ENCODE peak calls at places on chromosome 2, in ten cellular contexts. One of them, this sample, is unnamed.

GRCh38 chr2:134727385-134727784 is 8.6 kb upstream of the TMEM163 start:
- DNase-seq in choroid plexus epithelial cell: peak
- DNase-seq in stomach: no peak
- DNase-seq in ovary: no peak
- DNase-seq in pancreas: no peak
- DNase-seq in H9: no peak
- DNase-seq in tibial artery: no peak
- DNase-seq in nephron progenitor cell: no peak
- DNase-seq in GM10248: no peak
- DNase-seq in right lobe of liver: no peak
- DNase-seq in this sample: no peak

GRCh38 chr2:218387369-218388194 is 5.5 kb downstream of the SLC11A1 start:
- DNase-seq in choroid plexus epithelial cell: peak
- DNase-seq in stomach: peak
- DNase-seq in ovary: peak
- DNase-seq in pancreas: peak
- DNase-seq in H9: peak
- DNase-seq in tibial artery: no peak
- DNase-seq in nephron progenitor cell: peak
- DNase-seq in GM10248: no peak
- DNase-seq in right lobe of liver: no peak
- DNase-seq in this sample: no peak

GRCh38 chr2:126678278-126679073 is 22.5 kb downstream of the GYPC start:
- DNase-seq in choroid plexus epithelial cell: no peak
- DNase-seq in stomach: no peak
- DNase-seq in ovary: no peak
- DNase-seq in pancreas: no peak
- DNase-seq in H9: no peak
- DNase-seq in tibial artery: no peak
- DNase-seq in nephron progenitor cell: no peak
- DNase-seq in GM10248: no peak
- DNase-seq in right lobe of liver: no peak
- DNase-seq in this sample: no peak

GRCh38 chr2:71250945-71251344 is 24.0 kb upstream of the PAIP2B start:
- DNase-seq in choroid plexus epithelial cell: no peak
- DNase-seq in stomach: no peak
- DNase-seq in ovary: no peak
- DNase-seq in pancreas: no peak
- DNase-seq in H9: peak
- DNase-seq in tibial artery: no peak
- DNase-seq in nephron progenitor cell: no peak
- DNase-seq in GM10248: no peak
- DNase-seq in right lobe of liver: no peak
- DNase-seq in this sample: no peak

GRCh38 chr2:106120432-106120831 is 73.7 kb downstream of the UXS1 start:
- DNase-seq in choroid plexus epithelial cell: no peak
- DNase-seq in stomach: no peak
- DNase-seq in ovary: no peak
- DNase-seq in pancreas: no peak
- DNase-seq in H9: no peak
- DNase-seq in tibial artery: no peak
- DNase-seq in nephron progenitor cell: no peak
- DNase-seq in GM10248: no peak
- DNase-seq in right lobe of liver: no peak
- DNase-seq in this sample: no peak

GRCh38 chr2:120257522-120257921 is 4.9 kb downstream of the RALB start:
- DNase-seq in choroid plexus epithelial cell: no peak
- DNase-seq in stomach: no peak
- DNase-seq in ovary: no peak
- DNase-seq in pancreas: no peak
- DNase-seq in H9: no peak
- DNase-seq in tibial artery: no peak
- DNase-seq in nephron progenitor cell: no peak
- DNase-seq in GM10248: no peak
- DNase-seq in right lobe of liver: no peak
- DNase-seq in this sample: no peak

GRCh38 chr2:227323818-227324217 is 1.2 kb upstream of the MFF start:
- DNase-seq in choroid plexus epithelial cell: no peak
- DNase-seq in stomach: no peak
- DNase-seq in ovary: no peak
- DNase-seq in pancreas: no peak
- DNase-seq in H9: no peak
- DNase-seq in tibial artery: no peak
- DNase-seq in nephron progenitor cell: no peak
- DNase-seq in GM10248: no peak
- DNase-seq in right lobe of liver: no peak
- DNase-seq in this sample: no peak

GRCh38 chr2:48131503-48132293 is 225.4 kb upstream of the FBXO11 start:
- DNase-seq in choroid plexus epithelial cell: peak
- DNase-seq in stomach: no peak
- DNase-seq in ovary: no peak
- DNase-seq in pancreas: no peak
- DNase-seq in H9: no peak
- DNase-seq in tibial artery: no peak
- DNase-seq in nephron progenitor cell: no peak
- DNase-seq in GM10248: no peak
- DNase-seq in right lobe of liver: no peak
- DNase-seq in this sample: peak

GRCh38 chr2:239762742-239763269 is 262.3 kb downstream of the NDUFA10 start:
- DNase-seq in choroid plexus epithelial cell: no peak
- DNase-seq in stomach: no peak
- DNase-seq in ovary: peak
- DNase-seq in pancreas: no peak
- DNase-seq in H9: no peak
- DNase-seq in tibial artery: no peak
- DNase-seq in nephron progenitor cell: no peak
- DNase-seq in GM10248: no peak
- DNase-seq in right lobe of liver: peak
- DNase-seq in this sample: no peak

GRCh38 chr2:239762106-239762505 is 263.0 kb downstream of the NDUFA10 start:
- DNase-seq in choroid plexus epithelial cell: no peak
- DNase-seq in stomach: no peak
- DNase-seq in ovary: peak
- DNase-seq in pancreas: no peak
- DNase-seq in H9: no peak
- DNase-seq in tibial artery: no peak
- DNase-seq in nephron progenitor cell: no peak
- DNase-seq in GM10248: no peak
- DNase-seq in right lobe of liver: peak
- DNase-seq in this sample: no peak

GRCh38 chr2:239765076-239765845 is 259.9 kb downstream of the NDUFA10 start:
- DNase-seq in choroid plexus epithelial cell: no peak
- DNase-seq in stomach: no peak
- DNase-seq in ovary: peak
- DNase-seq in pancreas: no peak
- DNase-seq in H9: no peak
- DNase-seq in tibial artery: no peak
- DNase-seq in nephron progenitor cell: no peak
- DNase-seq in GM10248: no peak
- DNase-seq in right lobe of liver: peak
- DNase-seq in this sample: no peak

GRCh38 chr2:239765911-239766310 is 259.2 kb downstream of the NDUFA10 start:
- DNase-seq in choroid plexus epithelial cell: no peak
- DNase-seq in stomach: no peak
- DNase-seq in ovary: peak
- DNase-seq in pancreas: no peak
- DNase-seq in H9: no peak
- DNase-seq in tibial artery: no peak
- DNase-seq in nephron progenitor cell: no peak
- DNase-seq in GM10248: no peak
- DNase-seq in right lobe of liver: peak
- DNase-seq in this sample: no peak

DNA sequence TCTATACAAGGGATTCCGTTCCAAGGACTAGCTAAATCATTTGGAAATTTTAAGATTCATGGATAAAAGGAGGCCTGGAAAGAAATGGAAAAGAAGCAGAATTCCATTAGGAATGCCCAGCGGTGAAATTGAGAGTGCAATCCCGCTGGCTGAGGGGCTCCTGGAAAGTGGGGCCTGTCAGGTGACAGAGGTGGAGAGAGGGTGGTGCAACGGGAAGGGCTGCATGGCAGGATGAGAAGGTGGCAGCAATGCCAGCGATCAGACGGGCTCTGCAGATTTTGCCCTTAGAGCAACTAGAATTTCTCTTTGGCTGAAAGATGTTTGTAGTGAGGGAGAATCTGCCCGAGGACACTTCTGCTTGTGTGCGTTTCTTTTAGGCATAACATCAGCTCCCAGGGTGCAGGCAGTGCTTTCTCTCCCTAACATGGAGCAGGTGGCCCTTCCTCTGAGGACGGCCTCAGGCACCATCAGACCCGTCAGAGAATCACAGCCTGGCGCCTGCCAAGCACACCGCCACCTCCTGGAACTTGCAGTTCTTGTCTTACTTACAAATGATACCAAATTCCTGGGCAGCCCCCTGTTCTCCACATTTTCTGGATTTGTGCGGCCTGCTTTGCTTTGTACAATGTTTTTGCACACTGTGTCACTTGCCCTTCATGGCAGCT is 261.6 kb downstream of the NDUFA10 start:
- DNase-seq in choroid plexus epithelial cell: no peak
- DNase-seq in stomach: no peak
- DNase-seq in ovary: peak
- DNase-seq in pancreas: no peak
- DNase-seq in H9: peak
- DNase-seq in tibial artery: no peak
- DNase-seq in nephron progenitor cell: no peak
- DNase-seq in GM10248: no peak
- DNase-seq in right lobe of liver: peak
- DNase-seq in this sample: no peak
- TF ChIP-seq CTCF in choroid plexus epithelial cell: no peak
- TF ChIP-seq CTCF in stomach: no peak
- TF ChIP-seq CTCF in ovary: no peak
- TF ChIP-seq CTCF in pancreas: no peak
- TF ChIP-seq CTCF in H9: peak
- TF ChIP-seq CTCF in tibial artery: no peak
- TF ChIP-seq CTCF in nephron progenitor cell: peak
- TF ChIP-seq CTCF in GM10248: no peak
- TF ChIP-seq CTCF in right lobe of liver: no peak
- TF ChIP-seq CTCF in this sample: no peak

GRCh38 chr2:46294185-46294836 is 2.9 kb upstream of the EPAS1 start:
- DNase-seq in choroid plexus epithelial cell: no peak
- DNase-seq in stomach: no peak
- DNase-seq in ovary: no peak
- DNase-seq in pancreas: no peak
- DNase-seq in H9: peak
- DNase-seq in tibial artery: no peak
- DNase-seq in nephron progenitor cell: peak
- DNase-seq in GM10248: peak
- DNase-seq in right lobe of liver: no peak
- DNase-seq in this sample: no peak
- TF ChIP-seq CTCF in choroid plexus epithelial cell: peak
- TF ChIP-seq CTCF in stomach: peak
- TF ChIP-seq CTCF in ovary: no peak
- TF ChIP-seq CTCF in pancreas: no peak
- TF ChIP-seq CTCF in H9: peak
- TF ChIP-seq CTCF in tibial artery: peak
- TF ChIP-seq CTCF in nephron progenitor cell: peak
- TF ChIP-seq CTCF in GM10248: peak
- TF ChIP-seq CTCF in right lobe of liver: peak
- TF ChIP-seq CTCF in this sample: peak

GRCh38 chr2:68603059-68603458 is 40.3 kb upstream of the PROKR1 start:
- DNase-seq in choroid plexus epithelial cell: no peak
- DNase-seq in stomach: no peak
- DNase-seq in ovary: no peak
- DNase-seq in pancreas: no peak
- DNase-seq in H9: no peak
- DNase-seq in tibial artery: no peak
- DNase-seq in nephron progenitor cell: no peak
- DNase-seq in GM10248: no peak
- DNase-seq in right lobe of liver: no peak
- DNase-seq in this sample: no peak

GRCh38 chr2:68607837-68608236 is 35.5 kb upstream of the PROKR1 start:
- DNase-seq in choroid plexus epithelial cell: no peak
- DNase-seq in stomach: no peak
- DNase-seq in ovary: no peak
- DNase-seq in pancreas: no peak
- DNase-seq in H9: no peak
- DNase-seq in tibial artery: no peak
- DNase-seq in nephron progenitor cell: no peak
- DNase-seq in GM10248: no peak
- DNase-seq in right lobe of liver: no peak
- DNase-seq in this sample: no peak

GRCh38 chr2:68605939-68606338 is 37.4 kb upstream of the PROKR1 start:
- DNase-seq in choroid plexus epithelial cell: no peak
- DNase-seq in stomach: no peak
- DNase-seq in ovary: no peak
- DNase-seq in pancreas: no peak
- DNase-seq in H9: no peak
- DNase-seq in tibial artery: no peak
- DNase-seq in nephron progenitor cell: no peak
- DNase-seq in GM10248: no peak
- DNase-seq in right lobe of liver: no peak
- DNase-seq in this sample: no peak

GRCh38 chr2:68606759-68607158 is 36.6 kb upstream of the PROKR1 start:
- DNase-seq in choroid plexus epithelial cell: no peak
- DNase-seq in stomach: no peak
- DNase-seq in ovary: no peak
- DNase-seq in pancreas: no peak
- DNase-seq in H9: no peak
- DNase-seq in tibial artery: no peak
- DNase-seq in nephron progenitor cell: no peak
- DNase-seq in GM10248: no peak
- DNase-seq in right lobe of liver: no peak
- DNase-seq in this sample: no peak

DNA sequence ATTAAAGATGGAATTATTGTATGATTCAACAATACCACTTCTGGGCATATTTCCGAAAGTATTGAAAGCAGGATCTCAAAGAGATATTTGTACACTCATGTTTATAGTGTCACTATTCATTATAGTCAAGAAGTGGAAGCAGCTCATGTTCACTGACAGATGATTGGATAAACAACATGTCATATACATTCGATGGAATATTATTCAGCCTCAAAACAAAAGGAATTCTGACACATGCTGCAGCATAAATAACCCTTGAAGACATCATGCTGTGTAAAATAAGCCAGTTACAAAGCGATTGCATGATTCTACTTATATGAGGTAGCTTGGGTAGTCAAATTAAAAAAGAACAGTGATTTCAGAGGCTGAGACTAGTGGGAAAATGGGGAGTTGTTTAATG is 39.3 kb upstream of the PROKR1 start:
- DNase-seq in choroid plexus epithelial cell: no peak
- DNase-seq in stomach: no peak
- DNase-seq in ovary: no peak
- DNase-seq in pancreas: no peak
- DNase-seq in H9: no peak
- DNase-seq in tibial artery: no peak
- DNase-seq in nephron progenitor cell: no peak
- DNase-seq in GM10248: no peak
- DNase-seq in right lobe of liver: no peak
- DNase-seq in this sample: no peak
- TF ChIP-seq CTCF in choroid plexus epithelial cell: no peak
- TF ChIP-seq CTCF in stomach: no peak
- TF ChIP-seq CTCF in ovary: no peak
- TF ChIP-seq CTCF in pancreas: no peak
- TF ChIP-seq CTCF in H9: no peak
- TF ChIP-seq CTCF in tibial artery: no peak
- TF ChIP-seq CTCF in nephron progenitor cell: no peak
- TF ChIP-seq CTCF in GM10248: no peak
- TF ChIP-seq CTCF in right lobe of liver: no peak
- TF ChIP-seq CTCF in this sample: no peak

GRCh38 chr2:69768789-69769188 is 26.9 kb downstream of the ANXA4 start:
- DNase-seq in choroid plexus epithelial cell: no peak
- DNase-seq in stomach: no peak
- DNase-seq in ovary: no peak
- DNase-seq in pancreas: no peak
- DNase-seq in H9: no peak
- DNase-seq in tibial artery: no peak
- DNase-seq in nephron progenitor cell: no peak
- DNase-seq in GM10248: no peak
- DNase-seq in right lobe of liver: no peak
- DNase-seq in this sample: no peak

GRCh38 chr2:69764286-69765058 is 22.5 kb downstream of the ANXA4 start:
- DNase-seq in choroid plexus epithelial cell: no peak
- DNase-seq in stomach: no peak
- DNase-seq in ovary: no peak
- DNase-seq in pancreas: no peak
- DNase-seq in H9: no peak
- DNase-seq in tibial artery: no peak
- DNase-seq in nephron progenitor cell: no peak
- DNase-seq in GM10248: no peak
- DNase-seq in right lobe of liver: no peak
- DNase-seq in this sample: no peak

GRCh38 chr2:69767034-69767433 is 25.1 kb downstream of the ANXA4 start:
- DNase-seq in choroid plexus epithelial cell: peak
- DNase-seq in stomach: no peak
- DNase-seq in ovary: peak
- DNase-seq in pancreas: no peak
- DNase-seq in H9: no peak
- DNase-seq in tibial artery: no peak
- DNase-seq in nephron progenitor cell: no peak
- DNase-seq in GM10248: no peak
- DNase-seq in right lobe of liver: no peak
- DNase-seq in this sample: peak

GRCh38 chr2:69768217-69768616 is 26.3 kb downstream of the ANXA4 start:
- DNase-seq in choroid plexus epithelial cell: no peak
- DNase-seq in stomach: no peak
- DNase-seq in ovary: no peak
- DNase-seq in pancreas: no peak
- DNase-seq in H9: no peak
- DNase-seq in tibial artery: no peak
- DNase-seq in nephron progenitor cell: no peak
- DNase-seq in GM10248: no peak
- DNase-seq in right lobe of liver: no peak
- DNase-seq in this sample: no peak

GRCh38 chr2:69766014-69766413 is 24.1 kb downstream of the ANXA4 start:
- DNase-seq in choroid plexus epithelial cell: no peak
- DNase-seq in stomach: no peak
- DNase-seq in ovary: no peak
- DNase-seq in pancreas: no peak
- DNase-seq in H9: no peak
- DNase-seq in tibial artery: no peak
- DNase-seq in nephron progenitor cell: no peak
- DNase-seq in GM10248: no peak
- DNase-seq in right lobe of liver: no peak
- DNase-seq in this sample: no peak
- TF ChIP-seq CTCF in choroid plexus epithelial cell: no peak
- TF ChIP-seq CTCF in stomach: no peak
- TF ChIP-seq CTCF in ovary: no peak
- TF ChIP-seq CTCF in pancreas: no peak
- TF ChIP-seq CTCF in H9: no peak
- TF ChIP-seq CTCF in tibial artery: no peak
- TF ChIP-seq CTCF in nephron progenitor cell: no peak
- TF ChIP-seq CTCF in GM10248: no peak
- TF ChIP-seq CTCF in right lobe of liver: no peak
- TF ChIP-seq CTCF in this sample: no peak